ENCODE peak calls at places on chromosomes 6 and 20, in ten cellular contexts. One of them, this sample, is unnamed.

GRCh38 chr6:36985384-36985962 is 523 bp downstream of the MTCH1 start:
- DNase-seq in body of pancreas: no peak
- DNase-seq in lower leg skin: no peak
- DNase-seq in uterus: no peak
- DNase-seq in spleen: no peak
- DNase-seq in adrenal gland: peak; percentile 44
- DNase-seq in K562: no peak
- DNase-seq in stomach: no peak
- DNase-seq in ovary: peak; percentile 61
- DNase-seq in IMR-90: no peak
- DNase-seq in this sample: no peak

GRCh38 chr20:36335187-36335870 is 29.2 kb downstream of the DLGAP4 start:
- DNase-seq in body of pancreas: no peak
- DNase-seq in lower leg skin: no peak
- DNase-seq in uterus: no peak
- DNase-seq in spleen: peak; percentile 34
- DNase-seq in adrenal gland: no peak
- DNase-seq in K562: no peak
- DNase-seq in stomach: no peak
- DNase-seq in ovary: no peak
- DNase-seq in IMR-90: no peak
- DNase-seq in this sample: no peak

GRCh38 chr6:13676551-13677156 is 35.0 kb downstream of the RANBP9 start:
- DNase-seq in body of pancreas: no peak
- DNase-seq in lower leg skin: no peak
- DNase-seq in uterus: no peak
- DNase-seq in spleen: no peak
- DNase-seq in adrenal gland: no peak
- DNase-seq in K562: no peak
- DNase-seq in stomach: no peak
- DNase-seq in ovary: no peak
- DNase-seq in IMR-90: no peak
- DNase-seq in this sample: no peak

GRCh38 chr6:112019619-112020018 is 34.3 kb upstream of the CCN6 start:
- DNase-seq in body of pancreas: no peak
- DNase-seq in lower leg skin: no peak
- DNase-seq in uterus: no peak
- DNase-seq in spleen: no peak
- DNase-seq in adrenal gland: no peak
- DNase-seq in K562: no peak
- DNase-seq in stomach: no peak
- DNase-seq in ovary: no peak
- DNase-seq in IMR-90: no peak
- DNase-seq in this sample: no peak

GRCh38 chr6:33118525-33119123 is 42.8 kb downstream of the HLA-DPB1 start:
- DNase-seq in body of pancreas: no peak
- DNase-seq in lower leg skin: no peak
- DNase-seq in uterus: no peak
- DNase-seq in spleen: no peak
- DNase-seq in adrenal gland: no peak
- DNase-seq in K562: peak; percentile 60
- DNase-seq in stomach: no peak
- DNase-seq in ovary: no peak
- DNase-seq in IMR-90: peak; percentile 49
- DNase-seq in this sample: no peak

GRCh38 chr6:44386364-44386928 is 1.1 kb upstream of the CDC5L start:
- DNase-seq in body of pancreas: peak; percentile 73
- DNase-seq in lower leg skin: peak; percentile 63
- DNase-seq in uterus: peak; percentile 53
- DNase-seq in spleen: no peak
- DNase-seq in adrenal gland: no peak
- DNase-seq in K562: no peak
- DNase-seq in stomach: peak; percentile 83
- DNase-seq in ovary: peak; percentile 48
- DNase-seq in IMR-90: no peak
- DNase-seq in this sample: no peak

GRCh38 chr20:31394900-31395299 is 4.5 kb upstream of the DEFB119 start:
- DNase-seq in body of pancreas: no peak
- DNase-seq in lower leg skin: no peak
- DNase-seq in uterus: no peak
- DNase-seq in spleen: no peak
- DNase-seq in adrenal gland: no peak
- DNase-seq in K562: no peak
- DNase-seq in stomach: no peak
- DNase-seq in ovary: no peak
- DNase-seq in IMR-90: no peak
- DNase-seq in this sample: no peak

GRCh38 chr6:25138024-25138696 is 141.0 kb upstream of the CARMIL1 start:
- DNase-seq in body of pancreas: peak; percentile 26
- DNase-seq in lower leg skin: peak; percentile 74
- DNase-seq in uterus: peak; percentile 79
- DNase-seq in spleen: peak; percentile 81
- DNase-seq in adrenal gland: peak; percentile 75
- DNase-seq in K562: no peak
- DNase-seq in stomach: peak; percentile 51
- DNase-seq in ovary: peak; percentile 51
- DNase-seq in IMR-90: peak; percentile 62
- DNase-seq in this sample: peak; percentile 38

GRCh38 chr6:107805504-107805903 is 18.6 kb downstream of the SCML4 start:
- DNase-seq in body of pancreas: no peak
- DNase-seq in lower leg skin: no peak
- DNase-seq in uterus: no peak
- DNase-seq in spleen: no peak
- DNase-seq in adrenal gland: no peak
- DNase-seq in K562: no peak
- DNase-seq in stomach: no peak
- DNase-seq in ovary: no peak
- DNase-seq in IMR-90: no peak
- DNase-seq in this sample: no peak
- TF ChIP-seq CTCF in body of pancreas: no peak
- TF ChIP-seq CTCF in lower leg skin: no peak
- TF ChIP-seq CTCF in uterus: no peak
- TF ChIP-seq CTCF in spleen: no peak
- TF ChIP-seq CTCF in adrenal gland: no peak
- TF ChIP-seq CTCF in K562: no peak
- TF ChIP-seq CTCF in stomach: no peak
- TF ChIP-seq CTCF in ovary: no peak
- TF ChIP-seq CTCF in IMR-90: no peak
- TF ChIP-seq CTCF in this sample: no peak

GRCh38 chr6:108558372-108559096 is 2.2 kb upstream of the FOXO3 start:
- DNase-seq in body of pancreas: peak; percentile 99
- DNase-seq in lower leg skin: peak; percentile 98
- DNase-seq in uterus: peak; percentile 99
- DNase-seq in spleen: peak; percentile 99
- DNase-seq in adrenal gland: peak; percentile 98
- DNase-seq in K562: peak; percentile 87
- DNase-seq in stomach: peak; percentile 99
- DNase-seq in ovary: peak; percentile 98
- DNase-seq in IMR-90: peak; percentile 99
- DNase-seq in this sample: peak; percentile 65
- TF ChIP-seq POLR2A in body of pancreas: peak; percentile 42
- TF ChIP-seq POLR2A in lower leg skin: no peak
- TF ChIP-seq POLR2A in uterus: peak; percentile 81
- TF ChIP-seq POLR2A in spleen: no peak
- TF ChIP-seq POLR2A in adrenal gland: peak; percentile 73
- TF ChIP-seq POLR2A in K562: no peak
- TF ChIP-seq POLR2A in stomach: peak; percentile 30
- TF ChIP-seq POLR2A in ovary: peak; percentile 76
- TF ChIP-seq POLR2A in IMR-90: no peak
- TF ChIP-seq POLR2A in this sample: no peak

GRCh38 chr6:132666118-132666517 is 7.1 kb upstream of the TAAR1 start:
- DNase-seq in body of pancreas: no peak
- DNase-seq in lower leg skin: no peak
- DNase-seq in uterus: no peak
- DNase-seq in spleen: no peak
- DNase-seq in adrenal gland: no peak
- DNase-seq in K562: no peak
- DNase-seq in stomach: no peak
- DNase-seq in ovary: no peak
- DNase-seq in IMR-90: no peak
- DNase-seq in this sample: no peak

GRCh38 chr6:132673376-132674094 is 14.6 kb upstream of the TAAR1 start:
- DNase-seq in body of pancreas: no peak
- DNase-seq in lower leg skin: no peak
- DNase-seq in uterus: no peak
- DNase-seq in spleen: no peak
- DNase-seq in adrenal gland: no peak
- DNase-seq in K562: no peak
- DNase-seq in stomach: peak; percentile 35
- DNase-seq in ovary: no peak
- DNase-seq in IMR-90: no peak
- DNase-seq in this sample: no peak

GRCh38 chr6:132671295-132671694 is 12.3 kb upstream of the TAAR1 start:
- DNase-seq in body of pancreas: no peak
- DNase-seq in lower leg skin: no peak
- DNase-seq in uterus: no peak
- DNase-seq in spleen: no peak
- DNase-seq in adrenal gland: no peak
- DNase-seq in K562: no peak
- DNase-seq in stomach: no peak
- DNase-seq in ovary: no peak
- DNase-seq in IMR-90: no peak
- DNase-seq in this sample: no peak

GRCh38 chr6:132675002-132675401 is 16.0 kb upstream of the TAAR1 start:
- DNase-seq in body of pancreas: no peak
- DNase-seq in lower leg skin: no peak
- DNase-seq in uterus: no peak
- DNase-seq in spleen: no peak
- DNase-seq in adrenal gland: no peak
- DNase-seq in K562: no peak
- DNase-seq in stomach: no peak
- DNase-seq in ovary: no peak
- DNase-seq in IMR-90: no peak
- DNase-seq in this sample: no peak

DNA sequence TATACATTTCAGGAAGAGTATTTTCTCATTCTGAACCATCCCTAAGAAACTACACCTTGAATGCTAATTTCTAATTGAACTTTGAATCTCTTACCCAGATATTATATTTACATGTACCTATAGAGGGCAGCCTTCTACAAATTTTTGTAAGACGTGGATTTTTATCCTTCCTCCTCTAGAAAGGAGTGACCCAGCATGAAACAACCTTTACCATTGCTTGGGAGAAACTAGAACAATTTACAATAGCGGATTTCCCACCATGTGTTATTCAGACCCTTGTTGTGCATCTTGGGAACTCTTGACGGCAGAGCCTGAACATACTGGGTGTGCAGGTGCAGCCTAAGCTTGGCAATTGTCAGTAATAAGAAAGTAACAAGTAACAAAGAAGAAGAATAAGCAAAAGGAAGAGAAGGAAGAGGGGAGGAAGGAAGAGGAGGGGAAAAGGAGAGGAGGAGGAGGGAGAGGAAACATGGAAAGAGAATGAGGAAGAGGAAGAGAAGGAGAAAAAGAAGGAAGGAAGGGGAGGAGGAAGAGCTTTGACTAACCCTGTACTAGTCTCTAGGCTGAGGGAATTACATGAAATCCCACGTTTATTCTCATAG is 10.8 kb upstream of the TAAR1 start:
- DNase-seq in body of pancreas: no peak
- DNase-seq in lower leg skin: no peak
- DNase-seq in uterus: no peak
- DNase-seq in spleen: no peak
- DNase-seq in adrenal gland: no peak
- DNase-seq in K562: no peak
- DNase-seq in stomach: no peak
- DNase-seq in ovary: no peak
- DNase-seq in IMR-90: peak; percentile 54
- DNase-seq in this sample: peak; percentile 40
- TF ChIP-seq CTCF in body of pancreas: peak; percentile 58
- TF ChIP-seq CTCF in lower leg skin: no peak
- TF ChIP-seq CTCF in uterus: peak; percentile 48
- TF ChIP-seq CTCF in spleen: peak; percentile 20
- TF ChIP-seq CTCF in adrenal gland: peak; percentile 44
- TF ChIP-seq CTCF in K562: peak; percentile 67
- TF ChIP-seq CTCF in stomach: peak; percentile 38
- TF ChIP-seq CTCF in ovary: no peak
- TF ChIP-seq CTCF in IMR-90: peak; percentile 68
- TF ChIP-seq CTCF in this sample: peak; percentile 63

DNA sequence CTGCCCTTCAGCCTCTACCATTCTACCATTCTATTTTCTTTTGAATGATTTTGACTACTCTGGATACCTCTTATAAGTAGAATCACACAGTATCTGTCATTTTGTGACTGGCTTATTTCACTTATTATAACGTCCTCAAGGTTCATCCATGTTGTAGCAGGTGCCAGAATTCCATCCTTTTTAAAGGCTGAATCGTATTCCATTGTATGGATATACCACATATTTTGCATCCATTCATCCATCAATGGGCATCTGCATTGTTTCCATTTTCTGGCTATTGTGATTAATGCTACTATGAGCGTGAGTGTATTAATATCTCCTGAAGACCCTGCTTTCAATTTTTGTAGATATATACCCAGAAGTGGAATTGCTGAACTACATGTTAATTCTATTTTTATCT is 105.5 kb downstream of the SYNE1 start:
- DNase-seq in body of pancreas: no peak
- DNase-seq in lower leg skin: no peak
- DNase-seq in uterus: no peak
- DNase-seq in spleen: no peak
- DNase-seq in adrenal gland: no peak
- DNase-seq in K562: no peak
- DNase-seq in stomach: no peak
- DNase-seq in ovary: no peak
- DNase-seq in IMR-90: no peak
- DNase-seq in this sample: no peak
- TF ChIP-seq POLR2A in body of pancreas: no peak
- TF ChIP-seq POLR2A in lower leg skin: no peak
- TF ChIP-seq POLR2A in uterus: no peak
- TF ChIP-seq POLR2A in spleen: no peak
- TF ChIP-seq POLR2A in adrenal gland: no peak
- TF ChIP-seq POLR2A in K562: no peak
- TF ChIP-seq POLR2A in stomach: no peak
- TF ChIP-seq POLR2A in ovary: no peak
- TF ChIP-seq POLR2A in IMR-90: no peak
- TF ChIP-seq POLR2A in this sample: no peak

This sample was measured in A549.